ENCODE peak calls at places on chromosomes 4 and X, in four cellular contexts. One of them, this sample, is unnamed.

GRCh38 chr4:72909461-72909860 is 160.1 kb downstream of the COX18 start:
- DNase-seq in HepG2: peak
- DNase-seq in GM12878: no peak
- DNase-seq in K562: peak
- DNase-seq in this sample: no peak

GRCh38 chr4:2721586-2721985 is 34.5 kb downstream of the TNIP2 start:
- DNase-seq in HepG2: no peak
- DNase-seq in GM12878: no peak
- DNase-seq in K562: no peak
- DNase-seq in this sample: no peak

GRCh38 chrX:135543924-135544323 is 23.5 kb downstream of the INTS6L start:
- DNase-seq in HepG2: no peak
- DNase-seq in GM12878: no peak
- DNase-seq in K562: peak
- DNase-seq in this sample: no peak

GRCh38 chrX:102155806-102156179 is at the start of gene BEX5:
- DNase-seq in HepG2: no peak
- DNase-seq in GM12878: no peak
- DNase-seq in K562: peak
- DNase-seq in this sample: no peak

GRCh38 chr4:103364066-103364465 is 165.9 kb upstream of the CENPE start:
- DNase-seq in HepG2: no peak
- DNase-seq in GM12878: no peak
- DNase-seq in K562: no peak
- DNase-seq in this sample: no peak

GRCh38 chr4:98671131-98671530 is 12.7 kb upstream of the TSPAN5 start:
- DNase-seq in HepG2: no peak
- DNase-seq in GM12878: no peak
- DNase-seq in K562: no peak
- DNase-seq in this sample: no peak

GRCh38 chr4:71498002-71498401 is 159.2 kb downstream of the SLC4A4 start:
- DNase-seq in HepG2: no peak
- DNase-seq in GM12878: no peak
- DNase-seq in K562: no peak
- DNase-seq in this sample: peak

GRCh38 chrX:6226053-6226645 is 2.5 kb downstream of the NLGN4X start:
- DNase-seq in HepG2: no peak
- DNase-seq in GM12878: no peak
- DNase-seq in K562: no peak
- DNase-seq in this sample: no peak

GRCh38 chr4:186628058-186628711 is 72.8 kb upstream of the MTNR1A start:
- DNase-seq in HepG2: no peak
- DNase-seq in GM12878: no peak
- DNase-seq in K562: peak
- DNase-seq in this sample: no peak

GRCh38 chrX:2402361-2402690 is 98.5 kb downstream of the DHRSX start:
- DNase-seq in HepG2: no peak
- DNase-seq in GM12878: no peak
- DNase-seq in K562: no peak
- DNase-seq in this sample: no peak

GRCh38 chr4:11483076-11483475 is 54.4 kb upstream of the HS3ST1 start:
- DNase-seq in HepG2: no peak
- DNase-seq in GM12878: no peak
- DNase-seq in K562: no peak
- DNase-seq in this sample: no peak

GRCh38 chrX:149939271-149940014 is 1.2 kb upstream of the EOLA2 start:
- DNase-seq in HepG2: peak
- DNase-seq in GM12878: peak
- DNase-seq in K562: peak
- DNase-seq in this sample: peak

GRCh38 chr4:165461176-165461835 is 82.5 kb downstream of the CPE start:
- DNase-seq in HepG2: peak
- DNase-seq in GM12878: no peak
- DNase-seq in K562: no peak
- DNase-seq in this sample: no peak

GRCh38 chr4:7817877-7818675 is 121.6 kb downstream of the AFAP1 start:
- DNase-seq in HepG2: no peak
- DNase-seq in GM12878: no peak
- DNase-seq in K562: no peak
- DNase-seq in this sample: no peak

GRCh38 chrX:36973575-36973974 is 34.6 kb upstream of the FAM47C start:
- DNase-seq in HepG2: no peak
- DNase-seq in GM12878: no peak
- DNase-seq in K562: no peak
- DNase-seq in this sample: no peak

GRCh38 chr4:167645358-167645757 is 411.1 kb upstream of the SPOCK3 start:
- DNase-seq in HepG2: no peak
- DNase-seq in GM12878: no peak
- DNase-seq in K562: no peak
- DNase-seq in this sample: no peak

GRCh38 chr4:127400736-127401346 is 231.9 kb upstream of the INTU start:
- DNase-seq in HepG2: peak
- DNase-seq in GM12878: peak
- DNase-seq in K562: peak
- DNase-seq in this sample: peak

GRCh38 chrX:1903380-1903935 is 288.6 kb downstream of the ASMT start:
- DNase-seq in HepG2: peak
- DNase-seq in GM12878: no peak
- DNase-seq in K562: no peak
- DNase-seq in this sample: peak

GRCh38 chrX:41421071-41421729 is 25.9 kb upstream of the NYX start:
- DNase-seq in HepG2: no peak
- DNase-seq in GM12878: no peak
- DNase-seq in K562: no peak
- DNase-seq in this sample: no peak

GRCh38 chr4:1171306-1172227 is 816 bp downstream of the SPON2 start:
- DNase-seq in HepG2: no peak
- DNase-seq in GM12878: no peak
- DNase-seq in K562: no peak
- DNase-seq in this sample: no peak

GRCh38 chr4:182862921-182863320 is 54.3 kb downstream of the DCTD start:
- DNase-seq in HepG2: no peak
- DNase-seq in GM12878: no peak
- DNase-seq in K562: no peak
- DNase-seq in this sample: no peak

GRCh38 chr4:113678651-113679050 is 82.9 kb downstream of the CAMK2D start:
- DNase-seq in HepG2: no peak
- DNase-seq in GM12878: no peak
- DNase-seq in K562: no peak
- DNase-seq in this sample: no peak

GRCh38 chr4:4408576-4409335 is 21.9 kb downstream of the NSG1 start:
- DNase-seq in HepG2: no peak
- DNase-seq in GM12878: no peak
- DNase-seq in K562: no peak
- DNase-seq in this sample: no peak

GRCh38 chrX:68112321-68112720 is 321.0 kb downstream of the OPHN1 start:
- DNase-seq in HepG2: no peak
- DNase-seq in GM12878: no peak
- DNase-seq in K562: no peak
- DNase-seq in this sample: no peak

GRCh38 chrX:1246816-1247215 is 21.8 kb upstream of the CSF2RA start:
- DNase-seq in HepG2: peak
- DNase-seq in GM12878: peak
- DNase-seq in K562: peak
- DNase-seq in this sample: peak

GRCh38 chrX:77014655-77015377 is 432.4 kb upstream of the FGF16 start:
- DNase-seq in HepG2: peak
- DNase-seq in GM12878: no peak
- DNase-seq in K562: peak
- DNase-seq in this sample: no peak

GRCh38 chrX:40278340-40279090 is 180.8 kb upstream of the BCOR start:
- DNase-seq in HepG2: no peak
- DNase-seq in GM12878: no peak
- DNase-seq in K562: no peak
- DNase-seq in this sample: peak

GRCh38 chr4:55364691-55365346 is 18.8 kb downstream of the SRD5A3 start:
- DNase-seq in HepG2: no peak
- DNase-seq in GM12878: no peak
- DNase-seq in K562: no peak
- DNase-seq in this sample: no peak
- TF ChIP-seq CEBPB in HepG2: no peak
- TF ChIP-seq CEBPB in GM12878: no peak
- TF ChIP-seq CEBPB in K562: no peak
- TF ChIP-seq CEBPB in this sample: no peak

DNA sequence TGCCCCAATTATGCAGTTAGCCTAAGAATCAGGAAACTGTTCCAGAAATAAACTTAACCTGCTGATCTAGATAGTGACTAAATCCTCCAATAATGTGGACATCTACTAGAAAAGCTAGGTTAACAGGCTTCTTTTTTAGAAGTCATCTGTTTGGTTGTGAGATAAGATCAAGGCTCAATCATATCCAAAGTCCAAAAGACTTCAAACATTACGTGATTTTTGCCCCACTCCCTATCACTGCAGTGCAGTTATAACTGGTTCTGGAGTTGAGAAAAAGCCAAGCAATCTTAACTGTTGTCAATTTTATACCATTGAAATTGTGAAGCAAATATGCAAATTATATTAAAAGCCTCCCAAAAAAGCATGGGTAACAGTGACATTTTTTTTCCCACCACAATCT is 781.4 kb downstream of the KLHL13 start:
- DNase-seq in HepG2: peak
- DNase-seq in GM12878: no peak
- DNase-seq in K562: no peak
- DNase-seq in this sample: no peak
- TF ChIP-seq REST in HepG2: no peak
- TF ChIP-seq REST in GM12878: no peak
- TF ChIP-seq REST in K562: no peak
- TF ChIP-seq REST in this sample: no peak

GRCh38 chr4:100721077-100721476 is 203.3 kb upstream of the EMCN start:
- DNase-seq in HepG2: no peak
- DNase-seq in GM12878: no peak
- DNase-seq in K562: no peak
- DNase-seq in this sample: no peak
- TF ChIP-seq EP300 in HepG2: no peak
- TF ChIP-seq EP300 in GM12878: no peak
- TF ChIP-seq EP300 in K562: no peak
- TF ChIP-seq EP300 in this sample: no peak

GRCh38 chr4:74944354-74944793 is 11.5 kb downstream of the PARM1 start:
- DNase-seq in HepG2: no peak
- DNase-seq in GM12878: no peak
- DNase-seq in K562: no peak
- DNase-seq in this sample: peak
- TF ChIP-seq CEBPB in HepG2: no peak
- TF ChIP-seq CEBPB in GM12878: no peak
- TF ChIP-seq CEBPB in K562: no peak
- TF ChIP-seq CEBPB in this sample: no peak

GRCh38 chrX:70281951-70282350 is at the start of gene RAB41:
- DNase-seq in HepG2: no peak
- DNase-seq in GM12878: no peak
- DNase-seq in K562: no peak
- DNase-seq in this sample: no peak

GRCh38 chrX:70279081-70279480 is 2.9 kb upstream of the RAB41 start:
- DNase-seq in HepG2: no peak
- DNase-seq in GM12878: no peak
- DNase-seq in K562: no peak
- DNase-seq in this sample: no peak

GRCh38 chrX:70280573-70280972 is 1.4 kb upstream of the RAB41 start:
- DNase-seq in HepG2: no peak
- DNase-seq in GM12878: no peak
- DNase-seq in K562: no peak
- DNase-seq in this sample: no peak
- TF ChIP-seq REST in HepG2: peak
- TF ChIP-seq REST in GM12878: no peak
- TF ChIP-seq REST in K562: no peak
- TF ChIP-seq REST in this sample: peak

GRCh38 chrX:120023259-120023658 is 54.2 kb downstream of the RHOXF2B start:
- DNase-seq in HepG2: no peak
- DNase-seq in GM12878: no peak
- DNase-seq in K562: no peak
- DNase-seq in this sample: no peak

GRCh38 chrX:120016068-120016441 is 61.4 kb downstream of the RHOXF2B start:
- DNase-seq in HepG2: no peak
- DNase-seq in GM12878: no peak
- DNase-seq in K562: no peak
- DNase-seq in this sample: no peak

GRCh38 chrX:120022763-120023162 is 54.7 kb downstream of the RHOXF2B start:
- DNase-seq in HepG2: no peak
- DNase-seq in GM12878: no peak
- DNase-seq in K562: no peak
- DNase-seq in this sample: no peak

GRCh38 chrX:120020305-120020704 is 57.2 kb downstream of the RHOXF2B start:
- DNase-seq in HepG2: no peak
- DNase-seq in GM12878: no peak
- DNase-seq in K562: no peak
- DNase-seq in this sample: no peak

DNA sequence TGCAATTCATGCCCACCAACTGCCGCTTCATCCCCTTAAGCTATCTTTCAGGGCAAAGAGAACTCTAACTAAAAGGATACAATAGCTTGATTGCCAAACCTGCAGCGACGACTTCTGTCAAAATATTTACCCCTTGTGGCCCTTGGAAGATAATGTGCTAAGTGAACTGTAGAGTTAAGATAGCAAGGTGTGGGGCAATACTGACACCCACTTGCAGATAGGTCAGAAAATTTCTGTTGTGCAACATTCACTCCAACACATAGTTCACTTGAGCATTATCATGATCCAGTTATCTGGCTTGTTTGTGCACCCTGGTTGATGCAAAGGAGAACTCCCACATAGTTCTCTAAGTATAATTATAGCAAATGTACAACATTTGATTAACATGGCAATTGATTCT is 55.6 kb downstream of the RHOXF2B start:
- DNase-seq in HepG2: peak
- DNase-seq in GM12878: no peak
- DNase-seq in K562: peak
- DNase-seq in this sample: no peak
- TF ChIP-seq EP300 in HepG2: no peak
- TF ChIP-seq EP300 in GM12878: no peak
- TF ChIP-seq EP300 in K562: peak
- TF ChIP-seq EP300 in this sample: no peak